ENCODE peak calls at places on chromosomes 13 and 19, in ten cellular contexts. I is OCI-LY7, L is tibial nerve, Q is fibroblast of pulmonary artery, X is pancreas, A is IMR-90, M is A549, T is Peyer's patch, Y is fibroblast of the aortic adventitia, B is HFF-Myc. Z is an unnamed sample.

GRCh38 chr13:111531505-111531904 is 211.1 kb downstream of the TEX29 start:
- DNase-seq in L (no peak), T (no peak), M (no peak), B (no peak), X (no peak), Y (no peak), Q (peak; percentile 3), I (no peak), A (peak; percentile 0), Z (no peak)

GRCh38 chr19:18712981-18713380 is 29.5 kb downstream of the CRTC1 start:
- DNase-seq in M (no peak), T (no peak), A (peak; percentile 31), B (no peak), L (no peak), Q (peak; percentile 16), Y (peak; percentile 15), X (no peak), I (no peak), Z (no peak)

GRCh38 chr19:40274585-40275544 is 10.3 kb downstream of the AKT2 start:
- DNase-seq in Y (no peak), A (no peak), Q (no peak), B (no peak), M (no peak), X (no peak), I (peak; percentile 47), L (no peak), T (no peak), Z (peak; percentile 49)

GRCh38 chr13:109145631-109146030 is 516.2 kb downstream of the MYO16 start:
- DNase-seq in L (no peak), Q (peak; percentile 85), A (peak; percentile 72), I (peak; percentile 50), B (peak; percentile 55), Y (peak; percentile 78), X (no peak), T (no peak), M (peak; percentile 49), Z (peak; percentile 59)

GRCh38 chr13:37878496-37878895 is 8.9 kb upstream of the TRPC4 start:
- DNase-seq in I (no peak), Q (peak; percentile 25), M (no peak), X (no peak), B (no peak), Y (no peak), A (peak; percentile 53), T (no peak), L (no peak), Z (no peak)

GRCh38 chr19:45469835-45470146 is 2.0 kb downstream of the FOSB start:
- DNase-seq in I (peak; percentile 95), X (no peak), L (peak; percentile 86), M (no peak), Q (no peak), T (no peak), Y (no peak), B (no peak), A (no peak), Z (peak; percentile 93)

GRCh38 chr13:99467764-99468163 is 33.5 kb upstream of the TM9SF2 start:
- DNase-seq in M (no peak), I (no peak), L (no peak), B (no peak), X (no peak), Q (peak; percentile 46), T (no peak), Y (peak; percentile 68), A (peak; percentile 77), Z (no peak)

GRCh38 chr13:23443878-23444277 is 10.4 kb upstream of the SACS start:
- DNase-seq in Q (no peak), A (no peak), Y (no peak), L (no peak), T (no peak), I (no peak), B (no peak), M (no peak), X (no peak), Z (no peak)

GRCh38 chr13:97256343-97256783 is 34.2 kb downstream of the MBNL2 start:
- DNase-seq in Y (peak; percentile 99), X (no peak), M (peak; percentile 64), T (no peak), I (no peak), Q (peak; percentile 96), L (no peak), A (peak; percentile 97), B (peak; percentile 83), Z (no peak)

GRCh38 chr13:97259787-97260641 is 37.9 kb downstream of the MBNL2 start:
- DNase-seq in M (peak; percentile 40), A (peak; percentile 84), Q (peak; percentile 84), Y (peak; percentile 88), T (no peak), B (no peak), X (no peak), L (no peak), I (no peak), Z (no peak)

GRCh38 chr13:97258801-97259200 is 36.7 kb downstream of the MBNL2 start:
- DNase-seq in I (no peak), A (peak; percentile 64), Q (peak; percentile 58), T (no peak), B (no peak), X (no peak), M (no peak), L (no peak), Y (peak; percentile 83), Z (no peak)

GRCh38 chr13:97257228-97257755 is 35.2 kb downstream of the MBNL2 start:
- DNase-seq in Y (no peak), L (no peak), I (no peak), Q (no peak), T (no peak), A (no peak), X (no peak), M (no peak), B (no peak), Z (no peak)

DNA sequence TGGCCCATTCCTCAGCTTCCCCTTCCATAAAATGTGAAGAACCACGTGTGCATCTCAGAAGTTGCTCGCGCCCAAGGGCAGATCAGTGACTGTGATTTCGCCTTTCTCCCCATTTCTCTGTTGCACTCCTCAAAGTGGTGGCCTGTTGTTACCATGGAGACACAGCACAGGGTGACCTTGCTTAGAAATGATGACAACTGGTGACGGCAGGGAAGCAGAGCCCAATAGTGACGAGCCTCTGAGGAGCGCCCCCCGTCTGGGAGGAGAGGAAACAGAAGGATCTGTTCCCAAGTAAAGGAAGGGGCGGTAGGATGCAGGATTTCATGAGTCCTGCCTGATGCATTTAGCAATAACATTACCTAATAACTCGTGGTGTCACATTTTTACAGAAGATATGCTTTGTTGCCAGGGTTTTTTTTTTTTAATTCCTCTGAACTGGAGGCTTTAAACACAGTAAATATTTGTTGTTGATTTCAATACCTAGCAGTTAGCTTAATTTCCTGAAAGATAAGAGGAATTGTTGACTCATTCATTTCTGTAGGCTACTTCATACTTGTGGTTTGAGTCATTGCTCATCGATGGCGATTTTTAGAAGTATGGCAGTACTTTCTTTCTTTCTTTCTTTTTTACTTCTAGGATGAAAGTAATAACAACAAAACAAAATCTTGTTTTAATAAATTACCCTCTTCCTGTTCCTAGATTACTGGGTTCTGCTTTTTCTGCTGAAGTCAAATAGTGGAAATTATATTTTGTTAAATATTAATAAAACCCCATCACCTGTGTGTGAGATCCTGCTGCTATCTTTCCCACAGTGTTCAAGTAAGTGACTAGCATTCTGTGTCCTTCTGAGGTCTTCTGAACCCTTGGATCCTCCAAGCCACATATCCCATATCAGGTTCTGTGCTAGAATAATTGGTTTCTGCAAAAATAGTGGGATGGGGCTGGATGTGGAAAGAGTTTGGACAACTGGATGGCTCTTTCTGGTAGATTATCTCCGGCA is 36.0 kb downstream of the MBNL2 start:
- DNase-seq in T (no peak), Y (peak; percentile 92), I (no peak), B (peak; percentile 54), Q (peak; percentile 98), A (peak; percentile 90), M (peak; percentile 85), X (peak; percentile 66), L (no peak), Z (peak; percentile 56)
- TF ChIP-seq CTCF in T (no peak), Y (peak; percentile 43), I (no peak), B (peak; percentile 38), Q (peak; percentile 37), A (peak; percentile 13), M (peak; percentile 31), X (no peak), L (no peak), Z (no peak)

GRCh38 chr19:572891-573825 is 762 bp downstream of the BSG start:
- DNase-seq in A (peak; percentile 56), T (peak; percentile 68), L (no peak), I (peak; percentile 49), Y (peak; percentile 69), B (no peak), X (peak; percentile 81), Q (peak; percentile 60), M (no peak), Z (peak; percentile 50)

GRCh38 chr19:574658-575526 is 2.5 kb downstream of the BSG start:
- DNase-seq in I (peak; percentile 39), B (no peak), X (no peak), L (no peak), A (peak; percentile 59), M (no peak), Q (peak; percentile 51), Y (peak; percentile 54), T (no peak), Z (peak; percentile 60)

GRCh38 chr19:570315-570714 is 2.1 kb upstream of the BSG start:
- DNase-seq in X (no peak), M (no peak), Y (no peak), L (no peak), I (no peak), B (no peak), T (no peak), Q (no peak), A (no peak), Z (no peak)

GRCh38 chr19:572140-572890 is at the start of gene BSG:
- DNase-seq in M (peak; percentile 91), A (peak; percentile 96), I (peak; percentile 99), L (peak; percentile 97), B (peak; percentile 92), T (peak; percentile 99), X (peak; percentile 99), Q (peak; percentile 98), Y (peak; percentile 96), Z (peak; percentile 100)

DNA sequence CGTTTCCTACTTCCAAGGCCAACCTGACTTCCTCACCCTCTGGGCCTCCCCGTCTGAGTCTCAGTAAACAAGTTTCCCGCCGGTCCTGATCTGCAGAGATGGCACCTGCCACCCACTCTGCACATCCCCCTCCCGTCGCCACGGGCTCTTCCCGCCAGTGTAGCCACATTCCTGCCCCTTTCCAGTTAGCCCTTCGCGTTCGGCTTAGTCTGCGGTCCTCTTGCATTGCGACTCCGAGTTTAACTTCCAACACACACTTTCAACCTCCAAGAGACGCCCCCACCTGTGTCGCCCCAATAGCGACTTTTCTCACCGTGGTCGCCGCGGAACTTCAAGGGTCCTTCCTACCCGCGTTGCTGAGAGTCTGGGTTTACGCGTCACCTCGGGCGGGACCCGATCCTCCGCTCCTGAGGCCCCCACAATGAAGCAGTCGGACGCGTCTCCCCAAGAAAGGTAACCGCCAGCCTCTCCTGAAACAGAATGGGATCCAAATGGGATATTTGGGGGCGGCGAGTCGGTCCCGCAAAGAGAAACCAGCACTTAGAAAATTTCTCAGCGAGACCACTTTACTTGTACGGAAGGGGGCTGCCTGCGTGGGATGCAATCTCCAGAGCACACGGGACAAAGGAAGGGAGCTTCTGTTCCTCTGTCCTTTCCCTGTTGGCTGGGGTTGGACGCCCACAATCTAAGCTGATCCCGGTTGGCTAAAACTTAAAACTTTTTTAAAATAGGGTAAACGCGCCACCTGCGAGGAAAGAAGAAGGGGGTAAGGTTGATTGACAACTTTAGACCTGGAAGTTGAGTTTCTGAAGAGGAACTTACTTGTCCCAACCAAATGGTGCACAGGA is 1.0 kb upstream of the BSG start:
- DNase-seq in Q (peak; percentile 31), M (no peak), L (no peak), A (peak; percentile 35), Y (peak; percentile 30), T (peak; percentile 68), X (no peak), B (no peak), I (peak; percentile 74), Z (peak; percentile 71)
- TF ChIP-seq CTCF in Q (no peak), M (no peak), L (no peak), A (no peak), Y (no peak), T (no peak), X (no peak), B (no peak), I (no peak), Z (no peak)

GRCh38 chr19:7348587-7349230 is at the start of gene ARHGEF18:
- DNase-seq in B (no peak), I (peak; percentile 97), X (peak; percentile 41), Q (no peak), A (no peak), Y (no peak), L (no peak), T (no peak), M (no peak), Z (peak; percentile 56)
- TF ChIP-seq CTCF in B (no peak), I (no peak), X (no peak), Q (no peak), A (no peak), Y (no peak), L (no peak), T (no peak), M (no peak), Z (no peak)

GRCh38 chr13:44024496-44025155 is 144.9 kb downstream of the LACC1 start:
- DNase-seq in Q (no peak), B (no peak), X (no peak), I (no peak), A (no peak), L (no peak), M (no peak), Y (no peak), T (no peak), Z (no peak)

GRCh38 chr13:44021422-44021821 is 141.7 kb downstream of the LACC1 start:
- DNase-seq in Y (no peak), B (no peak), L (no peak), Q (no peak), X (no peak), I (no peak), A (no peak), T (no peak), M (no peak), Z (no peak)

GRCh38 chr13:44030615-44031014 is 150.9 kb downstream of the LACC1 start:
- DNase-seq in B (no peak), Q (no peak), I (no peak), A (no peak), L (no peak), M (no peak), X (no peak), T (no peak), Y (peak; percentile 21), Z (no peak)

GRCh38 chr13:44022196-44022595 is 142.5 kb downstream of the LACC1 start:
- DNase-seq in Q (no peak), X (no peak), M (no peak), A (no peak), I (no peak), Y (no peak), T (no peak), L (no peak), B (no peak), Z (no peak)

DNA sequence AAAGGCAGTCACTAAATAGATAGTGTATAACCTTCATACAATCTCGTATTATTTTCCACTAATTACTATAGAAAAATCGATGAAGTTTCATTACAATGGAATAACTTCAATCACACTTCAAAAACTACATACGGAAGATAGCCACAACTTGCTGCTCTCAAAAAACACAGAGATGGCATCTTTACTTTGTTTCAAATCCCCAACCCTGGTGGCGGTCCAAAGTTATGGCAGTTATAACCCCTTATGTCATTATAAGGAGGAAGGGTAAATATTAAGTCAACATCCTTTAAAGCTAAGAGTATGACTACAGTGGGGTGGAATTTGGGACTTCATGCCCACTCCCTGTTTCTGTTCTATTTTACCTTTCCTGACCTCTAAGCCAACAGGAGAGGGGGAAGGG is 146.5 kb downstream of the LACC1 start:
- DNase-seq in L (no peak), M (no peak), Y (no peak), Q (no peak), I (no peak), A (no peak), B (no peak), T (no peak), X (no peak), Z (no peak)
- TF ChIP-seq CTCF in L (no peak), M (no peak), Y (no peak), Q (no peak), I (no peak), A (no peak), B (no peak), T (no peak), X (no peak), Z (no peak)